ENCODE peak calls at places on chromosomes 1 and 21, in ten cellular contexts. D, E, Y, K, G, A, U, T, Z and C are unnamed samples. For H3K4me1, the result is how much of the 10 kb centered on the place peaks cover.

GRCh38 chr1:179509384-179509783 is 66.4 kb downstream of the NPHS2 start:
- DNase-seq in U (no peak), Y (no peak), E (no peak), G (no peak), T (no peak), K (no peak), Z (no peak), A (no peak), D (no peak), C (no peak)

GRCh38 chr1:183416850-183417690 is 1.1 kb downstream of the NMNAT2 start:
- DNase-seq in T (peak), A (peak), Y (peak), E (peak), K (peak), Z (no peak), G (no peak), U (no peak), D (peak), C (no peak)

GRCh38 chr1:59415876-59416275 is 119.0 kb downstream of the FGGY start:
- DNase-seq in D (no peak), E (no peak), U (no peak), Z (no peak), T (no peak), Y (no peak), A (no peak), G (no peak), K (no peak), C (no peak)

GRCh38 chr1:244046907-244047738 is 4.0 kb upstream of the ZBTB18 start:
- DNase-seq in Y (no peak), A (no peak), U (no peak), D (no peak), K (no peak), G (no peak), Z (peak), E (no peak), T (no peak), C (no peak)

GRCh38 chr1:11013160-11013531 is 692 bp downstream of the TARDBP start:
- DNase-seq in A (no peak), D (no peak), U (no peak), K (no peak), Z (peak), G (no peak), E (no peak), T (no peak), Y (no peak), C (no peak)

GRCh38 chr1:217924924-217925323 is 293.8 kb downstream of the SPATA17 start:
- DNase-seq in E (no peak), Z (no peak), T (no peak), Y (no peak), D (no peak), G (no peak), U (no peak), A (no peak), K (no peak), C (no peak)

GRCh38 chr1:20882837-20883236 is 95.7 kb upstream of the HP1BP3 start:
- DNase-seq in E (no peak), A (no peak), D (no peak), Y (no peak), U (no peak), T (no peak), Z (no peak), G (no peak), K (no peak), C (no peak)

GRCh38 chr1:229694053-229694693 is 68.1 kb downstream of the URB2 start:
- DNase-seq in Z (no peak), D (peak), Y (peak), K (peak), T (peak), U (peak), A (peak), G (peak), E (peak), C (no peak)

GRCh38 chr1:50295553-50295952 is 127.7 kb downstream of the DMRTA2 start:
- DNase-seq in K (no peak), G (no peak), Z (no peak), T (no peak), Y (no peak), D (no peak), A (no peak), E (no peak), U (no peak), C (no peak)

GRCh38 chr1:115475252-115475651 is 137.2 kb upstream of the NGF start:
- DNase-seq in G (no peak), D (no peak), K (no peak), Y (no peak), E (no peak), A (no peak), T (no peak), U (no peak), Z (no peak), C (no peak)

GRCh38 chr21:35814858-35815619 is 245.3 kb downstream of the SETD4 start:
- DNase-seq in T (no peak), Y (no peak), K (no peak), G (no peak), E (no peak), Z (no peak), U (no peak), D (no peak), A (no peak), C (no peak)

GRCh38 chr1:41102653-41103052 is 81.1 kb upstream of the SLFNL1 start:
- DNase-seq in A (no peak), T (no peak), Z (no peak), E (no peak), D (no peak), K (no peak), U (no peak), G (no peak), Y (no peak), C (no peak)

GRCh38 chr21:29302340-29302991 is 3.7 kb downstream of the BACH1 start:
- DNase-seq in Z (no peak), G (no peak), Y (no peak), A (no peak), D (no peak), U (no peak), T (peak), K (no peak), E (no peak), C (no peak)

GRCh38 chr1:11059166-11059989 is 440 bp downstream of the SRM start:
- DNase-seq in Y (no peak), G (no peak), A (no peak), K (no peak), D (no peak), Z (peak), E (peak), T (no peak), U (peak), C (no peak)

GRCh38 chr1:89865498-89866385 is 44.9 kb downstream of the LRRC8D start:
- DNase-seq in A (no peak), K (peak), G (no peak), T (no peak), D (no peak), Z (no peak), U (no peak), Y (no peak), E (no peak), C (no peak)

GRCh38 chr1:216641669-216642460 is 81.4 kb downstream of the ESRRG start:
- DNase-seq in G (no peak), Z (no peak), T (no peak), E (no peak), U (no peak), K (no peak), A (no peak), Y (no peak), D (no peak), C (no peak)

GRCh38 chr1:53011175-53011574 is 50.8 kb upstream of the PODN start:
- DNase-seq in Y (no peak), D (no peak), T (peak), U (no peak), E (no peak), Z (no peak), G (no peak), A (no peak), K (no peak), C (no peak)

GRCh38 chr21:42299324-42300044 is 15.7 kb downstream of the TFF3 start:
- DNase-seq in G (peak), E (peak), A (peak), U (no peak), T (no peak), D (no peak), K (no peak), Z (no peak), Y (no peak), C (no peak)

GRCh38 chr1:234589854-234590620 is 19.9 kb downstream of the IRF2BP2 start:
- DNase-seq in E (no peak), Z (no peak), G (no peak), U (no peak), A (no peak), Y (no peak), D (no peak), K (no peak), T (no peak), C (no peak)

GRCh38 chr1:200512191-200512590 is 102.4 kb upstream of the ZNF281 start:
- DNase-seq in Y (no peak), Z (no peak), E (no peak), T (no peak), D (no peak), A (no peak), U (no peak), K (no peak), G (no peak), C (peak)

GRCh38 chr1:151984313-151984956 is 9.2 kb downstream of the S100A10 start:
- DNase-seq in Z (peak), U (no peak), E (no peak), G (no peak), D (no peak), Y (no peak), K (no peak), T (no peak), A (no peak), C (no peak)

GRCh38 chr21:43369124-43369523 is 57.8 kb downstream of the SIK1 start:
- DNase-seq in U (no peak), T (no peak), G (no peak), K (peak), A (no peak), D (no peak), Z (no peak), Y (no peak), E (no peak), C (no peak)

GRCh38 chr1:196309386-196309785 is 298.9 kb downstream of the KCNT2 start:
- DNase-seq in A (no peak), T (peak), K (peak), D (no peak), U (peak), Z (peak), Y (no peak), G (no peak), E (no peak), C (no peak)
- TF ChIP-seq CTCF in A (no peak), T (peak), K (peak), D (no peak), U (peak), Z (peak), Y (no peak), G (no peak), E (peak), C (no peak)

GRCh38 chr1:28123461-28123961 is 35.1 kb upstream of the EYA3 start:
- DNase-seq in D (no peak), T (no peak), Y (no peak), E (no peak), K (peak), A (no peak), G (no peak), U (no peak), Z (no peak), C (no peak)
- H3K27ac ChIP-seq in D (peak), T (no peak), Y (no peak), E (no peak), K (peak), A (peak), G (no peak), U (no peak), Z (no peak), C (no peak)

GRCh38 chr1:3178279-3178678 is 109.3 kb downstream of the PRDM16 start:
- DNase-seq in Y (no peak), A (no peak), T (no peak), Z (no peak), D (no peak), K (no peak), U (no peak), G (no peak), E (no peak), C (no peak)

GRCh38 chr1:3175486-3175885 is 106.5 kb downstream of the PRDM16 start:
- DNase-seq in U (no peak), E (no peak), A (no peak), K (no peak), Z (no peak), T (no peak), Y (no peak), G (no peak), D (no peak), C (no peak)

GRCh38 chr1:3174487-3175247 is 105.7 kb downstream of the PRDM16 start:
- DNase-seq in Y (peak), G (no peak), T (peak), A (peak), E (peak), D (peak), K (no peak), Z (no peak), U (no peak), C (peak)

GRCh38 chr1:3176028-3176427 is 107.0 kb downstream of the PRDM16 start:
- DNase-seq in Z (no peak), T (no peak), E (no peak), A (no peak), Y (no peak), U (no peak), D (no peak), K (no peak), G (no peak), C (no peak)

GRCh38 chr1:3176820-3177219 is 107.8 kb downstream of the PRDM16 start:
- DNase-seq in A (no peak), G (no peak), Z (no peak), K (no peak), T (no peak), Y (no peak), D (no peak), U (no peak), E (no peak), C (no peak)
- H3K4me1 ChIP-seq in A (under half), G (under half), Z (under half), K (under half), T (under half), Y (under half), D (under half), U (under half), E (under half), C (under half)

GRCh38 chr1:64251971-64252370 is 48.5 kb downstream of the UBE2U start:
- DNase-seq in Y (no peak), K (peak), E (no peak), Z (no peak), T (no peak), A (no peak), D (no peak), U (no peak), G (no peak), C (no peak)
- TF ChIP-seq CTCF in Y (no peak), K (no peak), E (no peak), Z (no peak), T (peak), A (no peak), D (no peak), U (no peak), G (no peak), C (no peak)

DNA sequence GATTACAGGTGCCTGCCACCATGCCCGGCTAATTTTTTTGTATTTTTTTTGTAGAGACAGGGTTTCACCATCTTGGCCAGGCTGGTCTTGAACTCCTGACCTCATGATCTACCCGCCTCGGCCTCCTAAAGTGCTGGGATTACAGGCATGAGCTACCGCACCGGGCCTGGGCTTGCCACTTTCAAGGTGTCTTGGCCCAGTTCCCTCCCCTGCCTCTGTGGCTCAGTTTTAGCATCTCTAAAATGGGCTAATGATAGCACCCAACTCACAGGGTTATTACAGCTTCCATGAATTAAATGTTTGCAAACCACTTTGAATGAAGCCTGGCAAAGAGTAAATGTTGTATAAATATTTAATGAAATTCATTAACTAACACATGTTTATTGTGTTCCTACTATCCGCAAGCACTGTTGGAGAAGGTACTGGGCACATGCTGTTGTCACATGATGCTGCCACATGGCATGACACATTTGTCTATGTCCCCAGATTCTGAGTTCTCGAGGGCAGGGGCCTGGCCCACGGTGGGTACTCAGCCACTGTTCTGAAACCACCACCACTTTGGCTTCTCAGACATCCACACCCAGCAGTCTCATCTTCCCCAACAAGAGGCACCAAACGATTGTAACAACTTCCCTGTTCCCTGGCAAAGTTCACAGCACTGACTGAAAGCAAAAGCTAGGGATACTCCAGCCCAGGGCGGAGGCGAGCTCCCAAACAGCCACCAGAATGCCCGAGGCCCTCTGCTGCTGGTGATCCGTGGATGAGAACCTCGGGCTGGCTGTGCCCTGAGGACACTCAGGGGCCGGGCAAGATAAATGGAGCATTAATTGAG is 9.7 kb downstream of the IFFO2 start:
- DNase-seq in T (no peak), Z (no peak), D (no peak), U (no peak), E (no peak), K (no peak), A (no peak), Y (no peak), G (no peak), C (no peak)
- H3K27ac ChIP-seq in T (peak), Z (no peak), D (peak), U (no peak), E (peak), K (peak), A (peak), Y (no peak), G (peak), C (peak)

DNA sequence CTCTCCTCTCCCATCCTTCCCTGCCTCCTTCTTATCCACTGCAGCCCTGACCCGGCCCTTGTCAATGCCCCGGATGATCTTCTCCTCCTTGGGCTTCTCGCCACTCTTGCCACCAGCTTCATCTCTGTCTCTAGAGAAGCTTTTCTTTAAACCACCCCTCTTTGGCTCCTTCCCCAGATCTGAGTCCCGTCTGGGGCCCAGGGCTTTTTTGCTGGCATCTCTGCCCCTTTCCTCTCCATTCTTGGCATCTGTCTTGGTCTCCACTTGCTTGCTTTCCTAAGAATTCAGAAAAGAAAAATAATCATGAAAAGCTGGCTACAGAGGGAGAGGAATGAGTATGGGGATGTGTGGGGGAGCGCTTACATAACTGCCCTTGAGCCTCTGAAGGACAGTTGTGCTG is 11.8 kb downstream of the SHISA4 start:
- DNase-seq in G (no peak), K (no peak), T (no peak), Z (no peak), D (no peak), Y (no peak), U (no peak), A (no peak), E (no peak), C (peak)
- H3K4me1 ChIP-seq in G (under half), K (under half), T (under half), Z (under half), D (under half), Y (under half), U (under half), A (under half), E (under half), C (half or more)

DNA sequence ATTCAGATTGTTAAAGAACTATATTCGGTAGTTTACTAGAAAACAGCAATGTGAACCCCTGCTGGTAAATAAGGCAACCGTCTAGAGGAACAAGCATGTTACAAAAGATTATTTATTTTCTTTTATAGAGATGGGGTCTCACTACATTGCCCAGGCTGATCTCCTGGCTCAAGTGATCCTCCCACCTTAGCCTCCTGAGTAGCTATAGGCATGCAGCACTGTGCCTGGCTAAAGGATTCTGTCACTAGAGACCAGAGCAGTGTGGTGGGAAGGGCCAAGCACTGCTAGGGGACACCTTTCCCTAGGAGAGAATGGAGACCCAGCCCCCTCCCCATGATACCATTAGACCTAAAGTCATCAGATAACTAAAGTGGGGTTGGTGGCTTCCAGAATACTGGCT is 28.9 kb downstream of the SLC27A3 start:
- DNase-seq in K (no peak), A (no peak), D (no peak), G (no peak), T (peak), Z (no peak), Y (no peak), U (no peak), E (no peak), C (no peak)
- TF ChIP-seq CTCF in K (no peak), A (no peak), D (no peak), G (no peak), T (no peak), Z (no peak), Y (no peak), U (no peak), E (no peak), C (no peak)